ENCODE peak calls at places on chromosome 17, in five cellular contexts. D is stomach; F is CD8-positive, alpha-beta T cell; M is A673; Y is OCI-LY7. S is an unnamed sample. For H3K4me1, the result is how much of the 10 kb centered on the place peaks cover.

GRCh38 chr17:56203430-56203829 is 50.2 kb downstream of the ANKFN1 start:
- DNase-seq in D (no peak), F (no peak), M (peak), Y (peak), S (no peak)

GRCh38 chr17:45052052-45052772 is 780 bp upstream of the DCAKD start:
- DNase-seq in D (peak), F (peak), M (peak), Y (peak), S (peak)

GRCh38 chr17:61723183-61723582 is 132.2 kb upstream of the NACA2 start:
- DNase-seq in D (no peak), F (no peak), M (no peak), Y (no peak), S (no peak)

GRCh38 chr17:43171761-43172487 is 910 bp downstream of the NBR1 start:
- DNase-seq in D (no peak), F (no peak), M (peak), Y (peak), S (peak)

GRCh38 chr17:64385187-64386083 is 5.2 kb downstream of the PECAM1 start:
- DNase-seq in D (no peak), F (no peak), M (peak), Y (no peak), S (no peak)

GRCh38 chr17:21388066-21388465 is 11.9 kb downstream of the KCNJ12 start:
- DNase-seq in D (no peak), F (no peak), M (no peak), Y (no peak), S (no peak)

GRCh38 chr17:16886655-16887322 is 85.1 kb downstream of the TNFRSF13B start:
- DNase-seq in D (no peak), F (peak), M (no peak), Y (no peak), S (no peak)

GRCh38 chr17:61474934-61475333 is 22.7 kb downstream of the TBX4 start:
- DNase-seq in D (no peak), F (no peak), M (no peak), Y (no peak), S (no peak)

GRCh38 chr17:30920282-30920681 is 1.5 kb upstream of the ADAP2 start:
- DNase-seq in D (no peak), F (no peak), M (no peak), Y (no peak), S (no peak)

GRCh38 chr17:34519286-34519685 is 60.1 kb upstream of the TMEM132E start:
- DNase-seq in D (no peak), F (no peak), M (peak), Y (peak), S (no peak)

GRCh38 chr17:2034806-2035548 is 5.0 kb downstream of the DPH1 start:
- DNase-seq in D (no peak), F (no peak), M (peak), Y (no peak), S (peak)

GRCh38 chr17:8189041-8189710 is 804 bp downstream of the BORCS6 start:
- DNase-seq in D (peak), F (peak), M (no peak), Y (no peak), S (no peak)

GRCh38 chr17:2262146-2262587 is 41.4 kb downstream of the SMG6 start:
- DNase-seq in D (no peak), F (no peak), M (no peak), Y (no peak), S (peak)

GRCh38 chr17:78450696-78451344 is 72.4 kb downstream of the PGS1 start:
- DNase-seq in D (no peak), F (no peak), M (peak), Y (peak), S (no peak)

GRCh38 chr17:2435181-2435741 is 34.4 kb upstream of the MNT start:
- DNase-seq in D (no peak), F (no peak), M (no peak), Y (no peak), S (no peak)

GRCh38 chr17:56300191-56300590 is 146.9 kb downstream of the ANKFN1 start:
- DNase-seq in D (no peak), F (no peak), M (no peak), Y (no peak), S (no peak)

GRCh38 chr17:29159286-29159860 is 20.8 kb downstream of the MYO18A start:
- DNase-seq in D (no peak), F (no peak), M (no peak), Y (no peak), S (no peak)

GRCh38 chr17:46061435-46061834 is 62.4 kb downstream of the STH start:
- DNase-seq in D (no peak), F (no peak), M (peak), Y (no peak), S (no peak)

GRCh38 chr17:32007463-32008298 is 498 bp downstream of the LRRC37B start:
- DNase-seq in D (no peak), F (peak), M (peak), Y (peak), S (no peak)

GRCh38 chr17:43365356-43365755 is 33.4 kb upstream of the ARL4D start:
- DNase-seq in D (no peak), F (no peak), M (no peak), Y (no peak), S (no peak)

GRCh38 chr17:77872714-77873517 is 85.6 kb upstream of the TNRC6C start:
- DNase-seq in D (no peak), F (no peak), M (no peak), Y (no peak), S (no peak)

DNA sequence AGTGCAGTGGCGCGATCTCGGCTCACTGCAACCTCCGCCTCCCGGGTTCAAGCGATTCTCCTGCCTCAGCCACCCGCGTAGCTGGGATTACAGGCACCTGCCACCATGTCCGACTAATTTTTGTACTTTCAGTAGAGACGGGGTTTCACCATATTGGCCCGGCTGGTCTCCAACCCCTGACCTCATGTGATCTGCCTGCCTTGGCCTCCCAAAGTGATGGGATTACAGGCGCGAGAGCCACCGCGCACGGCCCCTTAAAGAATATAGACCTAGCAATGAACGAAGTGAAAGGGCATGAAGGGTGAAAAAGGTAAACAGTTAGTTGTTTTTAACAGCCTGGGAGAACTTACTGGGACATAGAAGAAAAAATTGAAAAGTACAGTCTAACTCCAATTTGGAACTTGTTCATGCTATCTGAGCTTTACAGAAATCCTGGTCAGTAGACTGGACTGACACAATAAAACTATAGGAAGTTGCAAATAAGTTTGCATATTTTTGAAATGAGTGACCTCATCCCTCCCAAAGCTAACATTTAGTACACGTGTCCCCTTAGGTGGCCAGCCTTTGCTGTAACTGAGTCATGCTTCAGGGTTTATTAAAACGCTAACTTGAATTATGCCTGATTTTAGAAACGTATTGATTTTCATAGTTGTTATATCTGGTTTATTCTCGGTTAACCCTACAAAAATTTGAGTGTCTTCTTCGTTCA is 1.8 kb downstream of the COG1 start:
- DNase-seq in D (no peak), F (no peak), M (no peak), Y (no peak), S (no peak)
- H3K27ac ChIP-seq in D (no peak), F (no peak), M (no peak), Y (no peak), S (no peak)

GRCh38 chr17:81520021-81520894 is 7.7 kb upstream of the ACTG1 start:
- DNase-seq in D (no peak), F (no peak), M (no peak), Y (no peak), S (no peak)

GRCh38 chr17:81524063-81524864 is 3.9 kb upstream of the FSCN2 start:
- DNase-seq in D (no peak), F (no peak), M (no peak), Y (no peak), S (no peak)

GRCh38 chr17:81524865-81525159 is 3.4 kb upstream of the FSCN2 start:
- DNase-seq in D (no peak), F (no peak), M (no peak), Y (no peak), S (no peak)

GRCh38 chr17:81522491-81523125 is 5.6 kb upstream of the FSCN2 start:
- DNase-seq in D (no peak), F (no peak), M (no peak), Y (no peak), S (no peak)

GRCh38 chr17:81523139-81524062 is 4.8 kb upstream of the FSCN2 start:
- DNase-seq in D (peak), F (no peak), M (peak), Y (peak), S (no peak)
- TF ChIP-seq CTCF in D (no peak), F (no peak), M (peak), Y (peak), S (peak)

GRCh38 chr17:82188001-82188961 is 24.4 kb downstream of the CCDC57 start:
- DNase-seq in D (no peak), F (no peak), M (no peak), Y (no peak), S (no peak)
- H3K4me1 ChIP-seq in D (under half), F (under half), M (under half), Y (under half), S (under half)

GRCh38 chr17:4944163-4944553 is 4.1 kb downstream of the RNF167 start:
- DNase-seq in D (no peak), F (peak), M (no peak), Y (peak), S (peak)
- H3K27ac ChIP-seq in D (peak), F (peak), M (peak), Y (peak), S (no peak)